ENCODE peak calls at places on chromosome 2, in seven cellular contexts. One of them, this sample, is unnamed.

GRCh38 chr2:24824966-24825882 is 32.0 kb downstream of the CENPO start:
- DNase-seq in DND-41: peak
- DNase-seq in lower lobe of right lung: no peak
- DNase-seq in colonic mucosa: peak
- DNase-seq in fibroblast of mammary gland: peak
- DNase-seq in skeletal muscle cell: no peak
- DNase-seq in lung: no peak
- DNase-seq in this sample: no peak

GRCh38 chr2:177265834-177266817 is 1.6 kb upstream of the NFE2L2 start:
- DNase-seq in DND-41: peak
- DNase-seq in lower lobe of right lung: no peak
- DNase-seq in colonic mucosa: peak
- DNase-seq in fibroblast of mammary gland: no peak
- DNase-seq in skeletal muscle cell: no peak
- DNase-seq in lung: no peak
- DNase-seq in this sample: peak

GRCh38 chr2:69998761-69999160 is 37.3 kb upstream of the ASPRV1 start:
- DNase-seq in DND-41: no peak
- DNase-seq in lower lobe of right lung: no peak
- DNase-seq in colonic mucosa: no peak
- DNase-seq in fibroblast of mammary gland: no peak
- DNase-seq in skeletal muscle cell: no peak
- DNase-seq in lung: no peak
- DNase-seq in this sample: no peak

GRCh38 chr2:236745420-236746210 is 176.0 kb downstream of the ACKR3 start:
- DNase-seq in DND-41: no peak
- DNase-seq in lower lobe of right lung: no peak
- DNase-seq in colonic mucosa: no peak
- DNase-seq in fibroblast of mammary gland: peak
- DNase-seq in skeletal muscle cell: peak
- DNase-seq in lung: no peak
- DNase-seq in this sample: no peak

GRCh38 chr2:226721541-226721940 is 78.1 kb downstream of the IRS1 start:
- DNase-seq in DND-41: no peak
- DNase-seq in lower lobe of right lung: no peak
- DNase-seq in colonic mucosa: no peak
- DNase-seq in fibroblast of mammary gland: peak
- DNase-seq in skeletal muscle cell: no peak
- DNase-seq in lung: no peak
- DNase-seq in this sample: no peak

GRCh38 chr2:141778315-141778835 is 352.4 kb downstream of the LRP1B start:
- DNase-seq in DND-41: peak
- DNase-seq in lower lobe of right lung: no peak
- DNase-seq in colonic mucosa: no peak
- DNase-seq in fibroblast of mammary gland: no peak
- DNase-seq in skeletal muscle cell: no peak
- DNase-seq in lung: no peak
- DNase-seq in this sample: no peak

GRCh38 chr2:203675086-203675485 is 31.4 kb upstream of the CD28 start:
- DNase-seq in DND-41: no peak
- DNase-seq in lower lobe of right lung: no peak
- DNase-seq in colonic mucosa: no peak
- DNase-seq in fibroblast of mammary gland: peak
- DNase-seq in skeletal muscle cell: no peak
- DNase-seq in lung: no peak
- DNase-seq in this sample: no peak

GRCh38 chr2:186822323-186822722 is 26.6 kb downstream of the ZSWIM2 start:
- DNase-seq in DND-41: no peak
- DNase-seq in lower lobe of right lung: no peak
- DNase-seq in colonic mucosa: no peak
- DNase-seq in fibroblast of mammary gland: no peak
- DNase-seq in skeletal muscle cell: no peak
- DNase-seq in lung: no peak
- DNase-seq in this sample: no peak

GRCh38 chr2:151162185-151162584 is 99.5 kb downstream of the RBM43 start:
- DNase-seq in DND-41: no peak
- DNase-seq in lower lobe of right lung: no peak
- DNase-seq in colonic mucosa: no peak
- DNase-seq in fibroblast of mammary gland: peak
- DNase-seq in skeletal muscle cell: no peak
- DNase-seq in lung: no peak
- DNase-seq in this sample: peak

GRCh38 chr2:152525277-152525838 is 190.4 kb downstream of the FMNL2 start:
- DNase-seq in DND-41: no peak
- DNase-seq in lower lobe of right lung: no peak
- DNase-seq in colonic mucosa: peak
- DNase-seq in fibroblast of mammary gland: peak
- DNase-seq in skeletal muscle cell: no peak
- DNase-seq in lung: peak
- DNase-seq in this sample: no peak

GRCh38 chr2:195899226-195899625 is 169.4 kb downstream of the DNAH7 start:
- DNase-seq in DND-41: no peak
- DNase-seq in lower lobe of right lung: no peak
- DNase-seq in colonic mucosa: no peak
- DNase-seq in fibroblast of mammary gland: peak
- DNase-seq in skeletal muscle cell: no peak
- DNase-seq in lung: no peak
- DNase-seq in this sample: no peak

GRCh38 chr2:182426082-182426914 is 538 bp downstream of the PDE1A start:
- DNase-seq in DND-41: no peak
- DNase-seq in lower lobe of right lung: no peak
- DNase-seq in colonic mucosa: no peak
- DNase-seq in fibroblast of mammary gland: peak
- DNase-seq in skeletal muscle cell: no peak
- DNase-seq in lung: no peak
- DNase-seq in this sample: no peak
- H3K4me3 ChIP-seq in DND-41: no peak
- H3K4me3 ChIP-seq in lower lobe of right lung: peak
- H3K4me3 ChIP-seq in colonic mucosa: peak
- H3K4me3 ChIP-seq in fibroblast of mammary gland: no peak
- H3K4me3 ChIP-seq in skeletal muscle cell: no peak
- H3K4me3 ChIP-seq in lung: no peak
- H3K4me3 ChIP-seq in this sample: no peak

DNA sequence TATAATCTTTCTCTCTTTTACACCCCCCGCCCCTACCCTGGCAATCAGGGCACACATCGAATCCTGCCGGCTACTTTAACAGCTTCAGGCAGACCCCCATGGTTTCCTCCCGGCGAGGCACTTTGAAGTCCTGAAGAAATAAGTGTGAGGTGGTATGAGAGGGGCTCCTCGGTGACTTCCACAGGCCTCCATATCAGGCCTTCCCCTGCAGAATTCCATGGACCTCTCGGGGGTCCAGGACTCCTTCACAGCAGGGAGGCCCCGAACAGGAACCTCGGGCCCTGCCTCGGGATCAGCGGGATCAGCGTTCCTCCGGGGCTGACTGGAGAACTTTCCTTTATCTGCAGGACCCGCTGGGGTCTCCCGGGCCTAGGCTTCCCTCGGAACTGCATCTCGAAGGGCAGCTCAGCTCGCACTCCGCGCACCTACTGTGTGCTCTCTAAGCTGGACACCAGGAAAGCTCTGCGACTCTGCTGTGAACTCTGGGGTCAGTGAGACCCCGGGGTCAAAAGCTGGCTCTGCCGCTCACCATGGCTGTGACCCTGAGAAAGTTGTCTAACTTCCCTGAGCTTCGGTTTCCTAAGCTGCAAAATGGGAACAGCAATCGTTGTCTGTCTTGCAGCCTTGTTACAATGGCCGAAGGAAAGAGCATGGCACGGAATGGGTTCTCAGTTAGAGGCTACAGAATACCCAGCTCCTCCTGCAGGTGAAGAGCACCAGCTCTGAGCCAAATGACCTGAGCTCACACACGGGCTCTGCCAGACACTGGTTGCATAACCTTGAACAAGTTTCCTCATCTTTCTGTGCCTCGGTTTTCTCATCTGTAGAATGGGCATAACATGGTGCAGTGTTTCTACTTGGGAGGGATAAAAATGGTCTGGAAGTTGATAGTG is 97.4 kb upstream of the ID2 start:
- DNase-seq in DND-41: no peak
- DNase-seq in lower lobe of right lung: peak
- DNase-seq in colonic mucosa: no peak
- DNase-seq in fibroblast of mammary gland: no peak
- DNase-seq in skeletal muscle cell: no peak
- DNase-seq in lung: no peak
- DNase-seq in this sample: no peak
- H3K4me3 ChIP-seq in DND-41: no peak
- H3K4me3 ChIP-seq in lower lobe of right lung: peak
- H3K4me3 ChIP-seq in colonic mucosa: no peak
- H3K4me3 ChIP-seq in fibroblast of mammary gland: no peak
- H3K4me3 ChIP-seq in skeletal muscle cell: peak
- H3K4me3 ChIP-seq in lung: peak
- H3K4me3 ChIP-seq in this sample: no peak

GRCh38 chr2:937530-937929 is 13.1 kb upstream of the SNTG2 start:
- DNase-seq in DND-41: no peak
- DNase-seq in lower lobe of right lung: no peak
- DNase-seq in colonic mucosa: no peak
- DNase-seq in fibroblast of mammary gland: peak
- DNase-seq in skeletal muscle cell: no peak
- DNase-seq in lung: no peak
- DNase-seq in this sample: no peak
- H3K4me3 ChIP-seq in DND-41: no peak
- H3K4me3 ChIP-seq in lower lobe of right lung: no peak
- H3K4me3 ChIP-seq in colonic mucosa: no peak
- H3K4me3 ChIP-seq in fibroblast of mammary gland: no peak
- H3K4me3 ChIP-seq in skeletal muscle cell: no peak
- H3K4me3 ChIP-seq in lung: no peak
- H3K4me3 ChIP-seq in this sample: no peak

GRCh38 chr2:46067501-46068292 is 229.5 kb upstream of the EPAS1 start:
- DNase-seq in DND-41: no peak
- DNase-seq in lower lobe of right lung: no peak
- DNase-seq in colonic mucosa: no peak
- DNase-seq in fibroblast of mammary gland: peak
- DNase-seq in skeletal muscle cell: peak
- DNase-seq in lung: no peak
- DNase-seq in this sample: no peak
- H3K4me3 ChIP-seq in DND-41: no peak
- H3K4me3 ChIP-seq in lower lobe of right lung: no peak
- H3K4me3 ChIP-seq in colonic mucosa: no peak
- H3K4me3 ChIP-seq in fibroblast of mammary gland: no peak
- H3K4me3 ChIP-seq in skeletal muscle cell: peak
- H3K4me3 ChIP-seq in lung: no peak
- H3K4me3 ChIP-seq in this sample: no peak

GRCh38 chr2:148927010-148927409 is 52.0 kb downstream of the KIF5C start:
- DNase-seq in DND-41: no peak
- DNase-seq in lower lobe of right lung: peak
- DNase-seq in colonic mucosa: peak
- DNase-seq in fibroblast of mammary gland: no peak
- DNase-seq in skeletal muscle cell: no peak
- DNase-seq in lung: peak
- DNase-seq in this sample: no peak
- H3K4me3 ChIP-seq in DND-41: no peak
- H3K4me3 ChIP-seq in lower lobe of right lung: peak
- H3K4me3 ChIP-seq in colonic mucosa: peak
- H3K4me3 ChIP-seq in fibroblast of mammary gland: no peak
- H3K4me3 ChIP-seq in skeletal muscle cell: no peak
- H3K4me3 ChIP-seq in lung: no peak
- H3K4me3 ChIP-seq in this sample: peak

DNA sequence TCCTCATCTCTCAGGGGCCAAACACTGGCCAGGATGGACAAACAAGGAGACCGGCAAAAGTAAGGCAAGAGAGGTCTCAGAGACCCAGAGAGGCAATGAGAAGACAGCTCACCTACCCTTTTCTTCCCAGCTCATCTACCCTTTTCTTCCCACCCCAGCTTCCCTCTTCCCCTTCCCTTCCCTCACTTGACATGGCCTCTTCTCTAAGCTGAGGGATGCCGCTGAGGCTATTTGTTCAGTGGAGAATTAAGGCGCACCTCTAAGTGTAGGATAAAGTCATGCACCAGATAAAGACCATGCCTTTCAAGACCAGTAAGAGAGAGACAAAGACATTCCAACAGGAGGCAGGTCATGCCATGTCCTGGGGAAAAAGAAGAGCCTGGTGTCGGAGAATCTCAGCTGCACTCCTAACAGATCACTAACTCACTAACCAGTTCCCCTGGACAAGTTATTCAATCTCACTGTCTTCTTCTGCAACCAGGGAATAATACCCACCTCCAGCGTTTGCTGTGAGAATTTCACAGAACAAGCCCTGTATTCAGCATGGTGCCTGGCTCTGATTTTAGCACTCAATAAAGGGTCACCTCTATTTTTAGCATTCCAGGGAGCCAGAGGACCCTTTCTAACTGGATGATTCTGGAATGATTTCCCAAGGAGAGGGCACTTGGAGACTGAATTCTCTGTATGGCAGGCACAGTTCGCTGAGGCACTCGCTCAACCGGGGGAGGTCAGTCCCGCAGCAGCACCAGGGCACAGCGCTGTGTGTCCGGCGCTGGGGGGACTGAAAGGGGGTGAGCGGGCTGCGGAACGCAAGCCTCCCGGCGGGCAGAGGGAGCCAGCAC is 3.0 kb upstream of the FOSL2 start:
- DNase-seq in DND-41: no peak
- DNase-seq in lower lobe of right lung: no peak
- DNase-seq in colonic mucosa: no peak
- DNase-seq in fibroblast of mammary gland: no peak
- DNase-seq in skeletal muscle cell: no peak
- DNase-seq in lung: no peak
- DNase-seq in this sample: no peak
- H3K4me3 ChIP-seq in DND-41: no peak
- H3K4me3 ChIP-seq in lower lobe of right lung: peak
- H3K4me3 ChIP-seq in colonic mucosa: peak
- H3K4me3 ChIP-seq in fibroblast of mammary gland: peak
- H3K4me3 ChIP-seq in skeletal muscle cell: peak
- H3K4me3 ChIP-seq in lung: no peak
- H3K4me3 ChIP-seq in this sample: peak

GRCh38 chr2:239303711-239304532 is 96.9 kb downstream of the HDAC4 start:
- DNase-seq in DND-41: no peak
- DNase-seq in lower lobe of right lung: no peak
- DNase-seq in colonic mucosa: no peak
- DNase-seq in fibroblast of mammary gland: no peak
- DNase-seq in skeletal muscle cell: no peak
- DNase-seq in lung: no peak
- DNase-seq in this sample: no peak
- H3K4me3 ChIP-seq in DND-41: no peak
- H3K4me3 ChIP-seq in lower lobe of right lung: no peak
- H3K4me3 ChIP-seq in colonic mucosa: no peak
- H3K4me3 ChIP-seq in fibroblast of mammary gland: no peak
- H3K4me3 ChIP-seq in skeletal muscle cell: no peak
- H3K4me3 ChIP-seq in lung: no peak
- H3K4me3 ChIP-seq in this sample: no peak

This sample was measured in naive thymus-derived CD4-positive, alpha-beta T cell.